ENCODE peak calls at places on chromosomes 16 and 17, in seven cellular contexts. R, P, A, F, O, W and J are unnamed samples.

GRCh38 chr17:44804301-44805061 is 25.6 kb downstream of the GJC1 start:
- DNase-seq in R (no peak), P (no peak), A (no peak), F (no peak), O (no peak), W (no peak), J (no peak)

GRCh38 chr17:50864747-50865059 is 1.5 kb downstream of the TOB1 start:
- DNase-seq in R (no peak), P (no peak), A (no peak), F (no peak), O (no peak), W (no peak), J (no peak)

GRCh38 chr17:45175759-45176140 is 14.1 kb downstream of the HEXIM2 start:
- DNase-seq in R (no peak), P (no peak), A (no peak), F (no peak), O (no peak), W (no peak), J (no peak)

GRCh38 chr16:28925386-28926228 is 569 bp upstream of the RABEP2 start:
- DNase-seq in R (peak), P (peak), A (peak), F (no peak), O (no peak), W (peak), J (peak)

GRCh38 chr17:27800522-27800921 is at the start of gene NOS2:
- DNase-seq in R (no peak), P (no peak), A (peak), F (no peak), O (no peak), W (no peak), J (no peak)

GRCh38 chr17:82985973-82986372 is 93.4 kb upstream of the METRNL start:
- DNase-seq in R (no peak), P (no peak), A (no peak), F (peak), O (no peak), W (no peak), J (peak)

GRCh38 chr17:17155568-17155967 is 50.6 kb downstream of the PLD6 start:
- DNase-seq in R (peak), P (no peak), A (peak), F (no peak), O (no peak), W (no peak), J (no peak)

GRCh38 chr17:60325730-60326524 is 66.0 kb downstream of the USP32 start:
- DNase-seq in R (no peak), P (no peak), A (peak), F (no peak), O (no peak), W (no peak), J (no peak)

GRCh38 chr16:27748868-27749546 is 199.1 kb downstream of the KATNIP start:
- DNase-seq in R (peak), P (peak), A (peak), F (no peak), O (peak), W (peak), J (peak)

GRCh38 chr17:28949185-28950016 is 1.9 kb downstream of the PHF12 start:
- DNase-seq in R (peak), P (peak), A (no peak), F (peak), O (no peak), W (no peak), J (no peak)

GRCh38 chr17:28951428-28951990 is at the start of gene PHF12:
- DNase-seq in R (peak), P (peak), A (peak), F (peak), O (peak), W (peak), J (peak)

GRCh38 chr17:28950752-28951427 is 428 bp downstream of the PHF12 start:
- DNase-seq in R (no peak), P (no peak), A (no peak), F (no peak), O (no peak), W (no peak), J (no peak)

GRCh38 chr17:28948873-28949184 is 2.5 kb downstream of the PHF12 start:
- DNase-seq in R (no peak), P (no peak), A (no peak), F (no peak), O (no peak), W (no peak), J (peak)

DNA sequence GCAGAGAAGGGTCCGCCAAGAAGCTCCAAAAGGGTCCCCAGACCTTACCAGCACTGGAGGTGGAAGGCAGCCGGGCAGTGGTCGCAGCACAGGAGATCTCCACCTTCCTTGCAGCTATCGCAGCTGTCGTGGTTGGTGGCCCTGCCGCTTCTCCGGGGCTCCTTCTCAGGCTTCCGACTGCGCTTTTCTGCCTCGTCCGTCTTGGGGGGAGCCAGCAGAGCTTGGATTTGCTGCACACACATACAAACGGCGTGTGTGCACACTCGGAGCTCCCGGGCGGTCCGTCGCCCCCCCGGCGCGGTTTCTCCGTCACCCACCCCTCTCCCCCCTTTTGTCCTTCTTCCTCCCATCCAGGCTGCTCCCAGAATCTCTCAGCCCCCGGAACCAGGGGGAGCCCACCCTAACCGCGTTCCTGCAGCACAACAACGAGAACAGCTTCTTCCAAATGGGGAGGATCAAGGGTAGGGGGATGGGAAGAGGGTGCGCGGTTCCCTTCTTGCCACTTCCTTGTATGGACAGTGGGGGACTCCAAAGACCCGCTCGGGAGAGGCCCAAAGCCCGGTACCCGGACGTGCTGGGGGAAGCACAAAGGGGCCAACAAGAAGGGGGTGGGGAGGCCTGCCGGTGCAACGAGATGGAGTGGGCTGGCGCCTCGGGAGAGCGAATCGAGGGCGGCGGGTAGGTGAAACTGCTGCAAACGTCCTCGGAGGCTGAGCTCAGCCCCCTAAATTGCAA is 1.1 kb downstream of the PHF12 start:
- DNase-seq in R (peak), P (peak), A (peak), F (peak), O (no peak), W (no peak), J (peak)
- TF ChIP-seq RAD21 in R (no peak), P (no peak), A (no peak), F (no peak), O (no peak), W (no peak), J (no peak)

GRCh38 chr17:20981046-20981920 is 61.5 kb downstream of the USP22 start:
- DNase-seq in R (no peak), P (no peak), A (no peak), F (no peak), O (no peak), W (no peak), J (no peak)
- TF ChIP-seq RFX5 in R (no peak), P (no peak), A (no peak), F (no peak), O (no peak), W (no peak), J (no peak)

GRCh38 chr17:37147301-37147812 is 198.6 kb downstream of the AATF start:
- DNase-seq in R (peak), P (no peak), A (peak), F (no peak), O (peak), W (no peak), J (peak)
- TF ChIP-seq RAD21 in R (no peak), P (no peak), A (no peak), F (no peak), O (no peak), W (no peak), J (no peak)

GRCh38 chr16:81633147-81633619 is 145.9 kb upstream of the PLCG2 start:
- DNase-seq in R (no peak), P (no peak), A (peak), F (no peak), O (no peak), W (no peak), J (no peak)
- TF ChIP-seq RFX5 in R (no peak), P (no peak), A (no peak), F (no peak), O (no peak), W (no peak), J (no peak)

DNA sequence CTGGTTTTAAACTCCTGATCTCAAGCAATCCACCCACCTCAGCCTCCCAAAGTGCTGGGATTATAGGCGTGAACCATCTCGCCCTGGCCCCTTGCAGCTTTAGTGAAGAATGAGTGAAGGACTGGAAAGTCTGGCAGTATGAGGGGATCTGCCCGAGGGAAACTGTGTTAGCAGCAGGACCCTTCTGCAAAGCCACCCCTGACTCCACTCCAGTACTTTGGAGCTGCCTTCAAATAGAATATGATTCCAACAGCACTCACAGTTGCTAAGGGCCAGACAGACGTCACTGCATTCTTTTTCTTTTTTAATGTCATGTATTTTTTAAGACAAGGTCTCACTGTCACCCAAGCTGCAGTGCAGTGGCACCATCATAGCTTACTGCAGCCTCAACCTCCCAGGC is 52.3 kb downstream of the KPNA2 start:
- DNase-seq in R (no peak), P (no peak), A (no peak), F (no peak), O (no peak), W (no peak), J (no peak)
- TF ChIP-seq RAD21 in R (no peak), P (no peak), A (no peak), F (no peak), O (no peak), W (no peak), J (no peak)

DNA sequence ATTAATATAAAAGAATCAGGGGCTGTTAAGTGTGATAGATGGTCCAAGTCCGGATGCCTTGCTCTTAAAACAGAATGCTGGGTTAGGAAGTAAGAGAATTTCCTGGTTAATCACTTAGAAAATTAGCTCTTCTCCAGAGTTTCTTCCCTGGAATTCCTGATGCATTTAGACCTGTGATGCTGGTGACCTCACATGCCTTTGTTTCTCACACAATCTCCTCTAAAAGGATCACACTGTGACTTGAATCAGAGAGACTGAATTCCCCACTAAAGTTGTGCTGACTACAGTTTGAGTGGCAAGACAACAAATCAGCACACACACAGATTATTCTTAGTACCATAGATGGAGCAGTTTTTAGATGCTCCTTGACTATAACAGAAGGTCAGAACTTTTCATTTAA is 4.4 kb upstream of the RNF43 start:
- DNase-seq in R (no peak), P (no peak), A (no peak), F (no peak), O (no peak), W (no peak), J (no peak)
- TF ChIP-seq RFX5 in R (no peak), P (no peak), A (no peak), F (no peak), O (no peak), W (no peak), J (no peak)

GRCh38 chr17:43789482-43789881 is 9.2 kb downstream of the CFAP97D1 start:
- DNase-seq in R (no peak), P (no peak), A (no peak), F (no peak), O (no peak), W (no peak), J (no peak)

GRCh38 chr17:43790311-43790940 is 10.2 kb downstream of the CFAP97D1 start:
- DNase-seq in R (no peak), P (no peak), A (peak), F (no peak), O (no peak), W (no peak), J (no peak)

GRCh38 chr17:43787728-43788127 is 7.5 kb downstream of the CFAP97D1 start:
- DNase-seq in R (no peak), P (no peak), A (no peak), F (no peak), O (no peak), W (no peak), J (no peak)

GRCh38 chr17:43791589-43791988 is 11.4 kb downstream of the CFAP97D1 start:
- DNase-seq in R (peak), P (peak), A (peak), F (peak), O (no peak), W (no peak), J (peak)
- TF ChIP-seq RAD21 in R (no peak), P (no peak), A (no peak), F (no peak), O (no peak), W (no peak), J (no peak)

GRCh38 chr16:72371307-72372081 is 199.5 kb upstream of the PMFBP1 start:
- DNase-seq in R (peak), P (peak), A (no peak), F (no peak), O (no peak), W (peak), J (peak)
- TF ChIP-seq RFX5 in R (no peak), P (no peak), A (no peak), F (no peak), O (no peak), W (no peak), J (no peak)

GRCh38 chr17:7854851-7855642 is at the start of gene TMEM88:
- DNase-seq in R (no peak), P (no peak), A (no peak), F (no peak), O (no peak), W (no peak), J (no peak)

GRCh38 chr17:7855643-7856080 is 796 bp downstream of the TMEM88 start:
- DNase-seq in R (no peak), P (no peak), A (no peak), F (no peak), O (no peak), W (no peak), J (no peak)

GRCh38 chr17:7852919-7853692 is 1.8 kb upstream of the TMEM88 start:
- DNase-seq in R (no peak), P (no peak), A (no peak), F (no peak), O (no peak), W (no peak), J (no peak)

GRCh38 chr17:7853693-7854043 is 1.2 kb upstream of the TMEM88 start:
- DNase-seq in R (no peak), P (no peak), A (no peak), F (no peak), O (no peak), W (no peak), J (no peak)

DNA sequence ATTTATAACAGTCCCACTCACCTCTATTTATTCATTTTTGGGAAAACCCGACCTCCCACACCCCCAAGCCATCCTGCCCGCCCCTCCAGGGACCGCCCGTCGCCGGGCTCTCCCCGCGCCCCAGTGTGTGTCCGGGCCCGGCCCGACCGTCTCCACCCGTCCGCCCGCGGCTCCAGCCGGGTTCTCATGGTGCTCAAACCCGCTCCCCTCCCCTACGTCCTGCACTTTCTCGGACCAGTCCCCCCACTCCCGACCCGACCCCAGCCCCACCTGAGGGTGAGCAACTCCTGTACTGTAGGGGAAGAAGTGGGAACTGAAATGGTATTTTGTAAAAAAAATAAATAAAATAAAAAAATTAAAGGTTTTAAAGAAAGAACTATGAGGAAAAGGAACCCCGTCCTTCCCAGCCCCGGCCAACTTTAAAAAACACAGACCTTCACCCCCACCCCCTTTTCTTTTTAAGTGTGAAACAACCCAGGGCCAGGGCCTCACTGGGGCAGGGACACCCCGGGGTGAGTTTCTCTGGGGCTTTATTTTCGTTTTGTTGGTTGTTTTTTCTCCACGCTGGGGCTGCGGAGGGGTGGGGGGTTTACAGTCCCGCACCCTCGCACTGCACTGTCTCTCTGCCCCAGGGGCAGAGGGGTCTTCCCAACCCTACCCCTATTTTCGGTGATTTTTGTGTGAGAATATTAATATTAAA is 638 bp upstream of the TMEM88 start:
- DNase-seq in R (no peak), P (no peak), A (no peak), F (no peak), O (no peak), W (no peak), J (no peak)
- TF ChIP-seq RAD21 in R (no peak), P (no peak), A (no peak), F (no peak), O (no peak), W (no peak), J (no peak)

GRCh38 chr16:67760206-67760605 is 41.1 kb upstream of the GFOD2 start:
- DNase-seq in R (no peak), P (no peak), A (no peak), F (no peak), O (no peak), W (no peak), J (no peak)

GRCh38 chr16:67761924-67762323 is 42.8 kb upstream of the GFOD2 start:
- DNase-seq in R (no peak), P (no peak), A (no peak), F (no peak), O (no peak), W (no peak), J (no peak)

GRCh38 chr16:67764153-67764552 is 42.2 kb downstream of the RANBP10 start:
- DNase-seq in R (no peak), P (peak), A (no peak), F (no peak), O (no peak), W (no peak), J (no peak)

GRCh38 chr16:67760831-67761230 is 41.7 kb upstream of the GFOD2 start:
- DNase-seq in R (no peak), P (no peak), A (no peak), F (no peak), O (no peak), W (no peak), J (no peak)

GRCh38 chr16:67762385-67762784 is 43.3 kb upstream of the GFOD2 start:
- DNase-seq in R (no peak), P (no peak), A (no peak), F (no peak), O (no peak), W (no peak), J (no peak)
- TF ChIP-seq RFX5 in R (no peak), P (no peak), A (no peak), F (no peak), O (no peak), W (no peak), J (no peak)